ENCODE peak calls at places on chromosome 10, in eight cellular contexts. One of them, this sample, is unnamed.
A peak's percentile ranks its signal among the peaks of the same experiment; 100 is the strongest.

GRCh38 chr10:99531026-99531695 is 1.6 kb upstream of the NKX2-3 start:
- DNase-seq in heart right ventricle: no peak
- DNase-seq in cardiac fibroblast: no peak
- DNase-seq in IMR-90: no peak
- DNase-seq in H1: peak; percentile 77
- DNase-seq in tibial nerve: no peak
- DNase-seq in GM12865: no peak
- DNase-seq in dorsolateral prefrontal cortex: no peak
- DNase-seq in this sample: no peak

GRCh38 chr10:103227416-103227815 is 18.3 kb upstream of the RPEL1 start:
- DNase-seq in heart right ventricle: no peak
- DNase-seq in cardiac fibroblast: no peak
- DNase-seq in IMR-90: peak; percentile 29
- DNase-seq in H1: no peak
- DNase-seq in tibial nerve: no peak
- DNase-seq in GM12865: no peak
- DNase-seq in dorsolateral prefrontal cortex: no peak
- DNase-seq in this sample: no peak

GRCh38 chr10:125982256-125982948 is 86.0 kb downstream of the FANK1 start:
- DNase-seq in heart right ventricle: no peak
- DNase-seq in cardiac fibroblast: peak; percentile 77
- DNase-seq in IMR-90: peak; percentile 74
- DNase-seq in H1: no peak
- DNase-seq in tibial nerve: peak; percentile 74
- DNase-seq in GM12865: peak; percentile 64
- DNase-seq in dorsolateral prefrontal cortex: no peak
- DNase-seq in this sample: peak; percentile 13

GRCh38 chr10:84348860-84349259 is 20.5 kb downstream of the CCSER2 start:
- DNase-seq in heart right ventricle: no peak
- DNase-seq in cardiac fibroblast: peak; percentile 74
- DNase-seq in IMR-90: peak; percentile 88
- DNase-seq in H1: no peak
- DNase-seq in tibial nerve: no peak
- DNase-seq in GM12865: no peak
- DNase-seq in dorsolateral prefrontal cortex: no peak
- DNase-seq in this sample: no peak

GRCh38 chr10:62890395-62890794 is 74.2 kb upstream of the EGR2 start:
- DNase-seq in heart right ventricle: no peak
- DNase-seq in cardiac fibroblast: no peak
- DNase-seq in IMR-90: no peak
- DNase-seq in H1: no peak
- DNase-seq in tibial nerve: no peak
- DNase-seq in GM12865: no peak
- DNase-seq in dorsolateral prefrontal cortex: no peak
- DNase-seq in this sample: no peak

GRCh38 chr10:3747248-3747960 is 37.6 kb downstream of the KLF6 start:
- DNase-seq in heart right ventricle: no peak
- DNase-seq in cardiac fibroblast: no peak
- DNase-seq in IMR-90: no peak
- DNase-seq in H1: no peak
- DNase-seq in tibial nerve: no peak
- DNase-seq in GM12865: no peak
- DNase-seq in dorsolateral prefrontal cortex: no peak
- DNase-seq in this sample: no peak

GRCh38 chr10:7304110-7304509 is 106.7 kb downstream of the SFMBT2 start:
- DNase-seq in heart right ventricle: no peak
- DNase-seq in cardiac fibroblast: no peak
- DNase-seq in IMR-90: no peak
- DNase-seq in H1: no peak
- DNase-seq in tibial nerve: no peak
- DNase-seq in GM12865: no peak
- DNase-seq in dorsolateral prefrontal cortex: no peak
- DNase-seq in this sample: no peak

GRCh38 chr10:70087641-70088040 is 35.0 kb downstream of the MACROH2A2 start:
- DNase-seq in heart right ventricle: no peak
- DNase-seq in cardiac fibroblast: peak; percentile 16
- DNase-seq in IMR-90: no peak
- DNase-seq in H1: no peak
- DNase-seq in tibial nerve: no peak
- DNase-seq in GM12865: no peak
- DNase-seq in dorsolateral prefrontal cortex: no peak
- DNase-seq in this sample: no peak

GRCh38 chr10:92238586-92239098 is 52.2 kb downstream of the CPEB3 start:
- DNase-seq in heart right ventricle: no peak
- DNase-seq in cardiac fibroblast: peak; percentile 43
- DNase-seq in IMR-90: peak; percentile 43
- DNase-seq in H1: no peak
- DNase-seq in tibial nerve: peak; percentile 38
- DNase-seq in GM12865: peak; percentile 17
- DNase-seq in dorsolateral prefrontal cortex: peak; percentile 43
- DNase-seq in this sample: no peak

GRCh38 chr10:47321521-47322195 is 596 bp upstream of the GDF2 start:
- DNase-seq in heart right ventricle: no peak
- DNase-seq in cardiac fibroblast: no peak
- DNase-seq in IMR-90: no peak
- DNase-seq in H1: no peak
- DNase-seq in tibial nerve: no peak
- DNase-seq in GM12865: no peak
- DNase-seq in dorsolateral prefrontal cortex: peak; percentile 16
- DNase-seq in this sample: no peak

GRCh38 chr10:126118476-126118875 is 222.1 kb downstream of the FANK1 start:
- DNase-seq in heart right ventricle: no peak
- DNase-seq in cardiac fibroblast: no peak
- DNase-seq in IMR-90: no peak
- DNase-seq in H1: no peak
- DNase-seq in tibial nerve: no peak
- DNase-seq in GM12865: no peak
- DNase-seq in dorsolateral prefrontal cortex: no peak
- DNase-seq in this sample: no peak

GRCh38 chr10:58275908-58276307 is 6.9 kb downstream of the CISD1 start:
- DNase-seq in heart right ventricle: no peak
- DNase-seq in cardiac fibroblast: peak; percentile 71
- DNase-seq in IMR-90: peak; percentile 78
- DNase-seq in H1: no peak
- DNase-seq in tibial nerve: no peak
- DNase-seq in GM12865: no peak
- DNase-seq in dorsolateral prefrontal cortex: no peak
- DNase-seq in this sample: no peak

GRCh38 chr10:132700168-132701098 is 85.5 kb downstream of the NKX6-2 start:
- DNase-seq in heart right ventricle: peak; percentile 37
- DNase-seq in cardiac fibroblast: peak; percentile 50
- DNase-seq in IMR-90: peak; percentile 58
- DNase-seq in H1: no peak
- DNase-seq in tibial nerve: no peak
- DNase-seq in GM12865: no peak
- DNase-seq in dorsolateral prefrontal cortex: peak; percentile 29
- DNase-seq in this sample: no peak

GRCh38 chr10:32995751-32996150 is 37.7 kb upstream of the ITGB1 start:
- DNase-seq in heart right ventricle: no peak
- DNase-seq in cardiac fibroblast: no peak
- DNase-seq in IMR-90: peak; percentile 44
- DNase-seq in H1: no peak
- DNase-seq in tibial nerve: no peak
- DNase-seq in GM12865: peak; percentile 83
- DNase-seq in dorsolateral prefrontal cortex: no peak
- DNase-seq in this sample: no peak

GRCh38 chr10:53839437-53840039 is 961.5 kb downstream of the PCDH15 start:
- DNase-seq in heart right ventricle: no peak
- DNase-seq in cardiac fibroblast: peak; percentile 34
- DNase-seq in IMR-90: peak; percentile 15
- DNase-seq in H1: no peak
- DNase-seq in tibial nerve: no peak
- DNase-seq in GM12865: peak; percentile 21
- DNase-seq in dorsolateral prefrontal cortex: no peak
- DNase-seq in this sample: no peak

GRCh38 chr10:51141015-51141414 is 66.7 kb downstream of the PRKG1 start:
- DNase-seq in heart right ventricle: no peak
- DNase-seq in cardiac fibroblast: no peak
- DNase-seq in IMR-90: no peak
- DNase-seq in H1: no peak
- DNase-seq in tibial nerve: no peak
- DNase-seq in GM12865: no peak
- DNase-seq in dorsolateral prefrontal cortex: no peak
- DNase-seq in this sample: no peak

GRCh38 chr10:86523348-86523747 is 1.8 kb upstream of the WAPL start:
- DNase-seq in heart right ventricle: no peak
- DNase-seq in cardiac fibroblast: peak; percentile 40
- DNase-seq in IMR-90: peak; percentile 22
- DNase-seq in H1: no peak
- DNase-seq in tibial nerve: no peak
- DNase-seq in GM12865: no peak
- DNase-seq in dorsolateral prefrontal cortex: no peak
- DNase-seq in this sample: no peak

GRCh38 chr10:24920907-24921881 is 31.2 kb downstream of the PRTFDC1 start:
- DNase-seq in heart right ventricle: no peak
- DNase-seq in cardiac fibroblast: peak; percentile 96
- DNase-seq in IMR-90: peak; percentile 99
- DNase-seq in H1: no peak
- DNase-seq in tibial nerve: peak; percentile 31
- DNase-seq in GM12865: peak; percentile 53
- DNase-seq in dorsolateral prefrontal cortex: peak; percentile 56
- DNase-seq in this sample: no peak

GRCh38 chr10:16009736-16010259 is 149.5 kb upstream of the MINDY3 start:
- DNase-seq in heart right ventricle: no peak
- DNase-seq in cardiac fibroblast: no peak
- DNase-seq in IMR-90: no peak
- DNase-seq in H1: no peak
- DNase-seq in tibial nerve: no peak
- DNase-seq in GM12865: no peak
- DNase-seq in dorsolateral prefrontal cortex: no peak
- DNase-seq in this sample: no peak

GRCh38 chr10:12348870-12349627 is at the start of gene CAMK1D:
- DNase-seq in heart right ventricle: peak; percentile 83
- DNase-seq in cardiac fibroblast: peak; percentile 67
- DNase-seq in IMR-90: peak; percentile 66
- DNase-seq in H1: peak; percentile 86
- DNase-seq in tibial nerve: peak; percentile 57
- DNase-seq in GM12865: peak; percentile 95
- DNase-seq in dorsolateral prefrontal cortex: peak; percentile 72
- DNase-seq in this sample: peak; percentile 94

GRCh38 chr10:88989824-88990527 is 622 bp upstream of the FAS start:
- DNase-seq in heart right ventricle: no peak
- DNase-seq in cardiac fibroblast: peak; percentile 95
- DNase-seq in IMR-90: peak; percentile 86
- DNase-seq in H1: no peak
- DNase-seq in tibial nerve: peak; percentile 52
- DNase-seq in GM12865: no peak
- DNase-seq in dorsolateral prefrontal cortex: no peak
- DNase-seq in this sample: no peak

GRCh38 chr10:5419466-5420094 is 7.2 kb downstream of the NET1 start:
- DNase-seq in heart right ventricle: no peak
- DNase-seq in cardiac fibroblast: peak; percentile 51
- DNase-seq in IMR-90: no peak
- DNase-seq in H1: no peak
- DNase-seq in tibial nerve: no peak
- DNase-seq in GM12865: no peak
- DNase-seq in dorsolateral prefrontal cortex: no peak
- DNase-seq in this sample: no peak

GRCh38 chr10:93752761-93753160 is 5.0 kb upstream of the LGI1 start:
- DNase-seq in heart right ventricle: no peak
- DNase-seq in cardiac fibroblast: peak; percentile 45
- DNase-seq in IMR-90: peak; percentile 34
- DNase-seq in H1: no peak
- DNase-seq in tibial nerve: no peak
- DNase-seq in GM12865: no peak
- DNase-seq in dorsolateral prefrontal cortex: no peak
- DNase-seq in this sample: no peak

GRCh38 chr10:8700689-8701088 is 646.2 kb downstream of the GATA3 start:
- DNase-seq in heart right ventricle: no peak
- DNase-seq in cardiac fibroblast: no peak
- DNase-seq in IMR-90: no peak
- DNase-seq in H1: no peak
- DNase-seq in tibial nerve: no peak
- DNase-seq in GM12865: no peak
- DNase-seq in dorsolateral prefrontal cortex: no peak
- DNase-seq in this sample: no peak
- H3K4me3 ChIP-seq in heart right ventricle: no peak overlapping the region
- H3K4me3 ChIP-seq in cardiac fibroblast: no peak overlapping the region
- H3K4me3 ChIP-seq in IMR-90: no peak overlapping the region
- H3K4me3 ChIP-seq in H1: no peak overlapping the region
- H3K4me3 ChIP-seq in tibial nerve: no peak overlapping the region
- H3K4me3 ChIP-seq in GM12865: no peak overlapping the region
- H3K4me3 ChIP-seq in dorsolateral prefrontal cortex: no peak overlapping the region
- H3K4me3 ChIP-seq in this sample: no peak overlapping the region

GRCh38 chr10:79910344-79910743 is 38.6 kb downstream of the SFTPD start:
- DNase-seq in heart right ventricle: no peak
- DNase-seq in cardiac fibroblast: no peak
- DNase-seq in IMR-90: no peak
- DNase-seq in H1: no peak
- DNase-seq in tibial nerve: no peak
- DNase-seq in GM12865: peak; percentile 11
- DNase-seq in dorsolateral prefrontal cortex: no peak
- DNase-seq in this sample: no peak
- H3K4me3 ChIP-seq in heart right ventricle: no peak overlapping the region
- H3K4me3 ChIP-seq in cardiac fibroblast: no peak overlapping the region
- H3K4me3 ChIP-seq in IMR-90: no peak overlapping the region
- H3K4me3 ChIP-seq in H1: no peak overlapping the region
- H3K4me3 ChIP-seq in tibial nerve: no peak overlapping the region
- H3K4me3 ChIP-seq in GM12865: no peak overlapping the region
- H3K4me3 ChIP-seq in dorsolateral prefrontal cortex: no peak overlapping the region
- H3K4me3 ChIP-seq in this sample: no peak overlapping the region

GRCh38 chr10:77713506-77714280 is 76.1 kb upstream of the KCNMA1 start:
- DNase-seq in heart right ventricle: no peak
- DNase-seq in cardiac fibroblast: no peak
- DNase-seq in IMR-90: peak; percentile 51
- DNase-seq in H1: no peak
- DNase-seq in tibial nerve: no peak
- DNase-seq in GM12865: no peak
- DNase-seq in dorsolateral prefrontal cortex: no peak
- DNase-seq in this sample: no peak
- H3K4me3 ChIP-seq in heart right ventricle: no peak overlapping the region
- H3K4me3 ChIP-seq in cardiac fibroblast: no peak overlapping the region
- H3K4me3 ChIP-seq in IMR-90: no peak overlapping the region
- H3K4me3 ChIP-seq in H1: no peak overlapping the region
- H3K4me3 ChIP-seq in tibial nerve: no peak overlapping the region
- H3K4me3 ChIP-seq in GM12865: no peak overlapping the region
- H3K4me3 ChIP-seq in dorsolateral prefrontal cortex: no peak overlapping the region
- H3K4me3 ChIP-seq in this sample: no peak overlapping the region

DNA sequence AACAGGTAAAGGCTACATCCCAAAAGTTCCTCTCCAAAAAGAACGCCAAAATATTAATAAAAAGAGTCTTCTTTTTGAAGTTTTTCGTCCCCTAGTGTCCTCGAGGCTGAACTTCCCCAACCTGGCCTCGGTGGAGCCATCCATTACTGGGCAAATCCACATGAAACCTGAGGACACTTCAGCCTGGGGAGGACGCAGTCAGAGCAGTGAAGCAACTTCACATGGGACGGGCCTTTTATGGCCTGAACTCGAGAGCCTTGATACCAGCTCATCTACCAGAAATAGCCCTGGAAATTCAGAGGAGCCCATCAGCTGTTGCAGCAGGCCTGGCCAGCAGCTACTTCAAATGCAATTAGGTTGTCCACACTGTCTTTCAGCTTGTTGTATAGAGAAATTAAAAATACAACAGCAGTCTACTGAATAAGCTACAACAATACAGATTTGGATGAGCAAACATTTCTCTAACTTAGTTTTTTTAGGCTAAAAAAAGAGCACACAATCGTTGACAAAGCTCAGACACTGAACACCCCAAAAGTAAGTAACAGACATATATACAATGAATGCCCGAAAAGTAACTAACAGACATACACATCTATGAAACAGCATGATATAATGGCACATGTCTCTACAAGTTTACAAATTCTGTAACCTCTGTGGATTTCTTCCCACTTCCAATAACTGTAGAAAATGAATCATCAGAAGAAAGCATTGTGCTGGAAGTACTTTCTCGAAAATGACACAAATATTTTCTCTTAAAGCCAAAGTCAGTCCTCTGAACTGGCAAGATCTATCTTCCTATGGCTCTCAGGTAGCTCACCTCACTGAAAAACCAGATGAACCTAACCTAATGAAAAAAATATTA is at the start of gene SVIL:
- DNase-seq in heart right ventricle: peak; percentile 41
- DNase-seq in cardiac fibroblast: peak; percentile 76
- DNase-seq in IMR-90: peak; percentile 71
- DNase-seq in H1: no peak
- DNase-seq in tibial nerve: peak; percentile 70
- DNase-seq in GM12865: no peak
- DNase-seq in dorsolateral prefrontal cortex: no peak
- DNase-seq in this sample: no peak
- H3K4me3 ChIP-seq in heart right ventricle: peak within 1 kb of the TSS; percentile 46
- H3K4me3 ChIP-seq in cardiac fibroblast: no peak within 1 kb of the TSS
- H3K4me3 ChIP-seq in IMR-90: no peak within 1 kb of the TSS
- H3K4me3 ChIP-seq in H1: peak within 1 kb of the TSS; percentile 46
- H3K4me3 ChIP-seq in tibial nerve: peak within 1 kb of the TSS; percentile 17
- H3K4me3 ChIP-seq in GM12865: no peak within 1 kb of the TSS
- H3K4me3 ChIP-seq in dorsolateral prefrontal cortex: no peak within 1 kb of the TSS
- H3K4me3 ChIP-seq in this sample: no peak within 1 kb of the TSS